ENCODE peak calls at places on chromosomes 2 and 18, in ten cellular contexts. G is hepatocyte; N is lung; Q is CD4-positive, alpha-beta T cell; U is IMR-90; T is neural progenitor cell; C is body of pancreas; X is GM12878; E is brain microvascular endothelial cell; S is A549. K is an unnamed sample.

GRCh38 chr2:3301001-3301400 is 76.6 kb downstream of the EIPR1 start:
- DNase-seq in U (peak), E (peak), Q (no peak), C (no peak), G (no peak), T (no peak), N (no peak), S (no peak), X (no peak), K (no peak)

GRCh38 chr2:112605926-112606325 is 21.5 kb downstream of the CHCHD5 start:
- DNase-seq in S (no peak), C (no peak), G (no peak), T (no peak), Q (no peak), E (no peak), N (no peak), U (no peak), X (no peak), K (no peak)

GRCh38 chr18:55494899-55495298 is 93.1 kb downstream of the TCF4 start:
- DNase-seq in S (no peak), U (peak), E (no peak), X (no peak), N (no peak), Q (no peak), T (no peak), G (no peak), C (no peak), K (no peak)

GRCh38 chr2:101653469-101653868 is 44.0 kb upstream of the MAP4K4 start:
- DNase-seq in G (no peak), S (no peak), N (no peak), U (no peak), C (no peak), X (no peak), T (no peak), Q (no peak), E (no peak), K (no peak)

GRCh38 chr2:46854260-46854659 is 61.3 kb downstream of the MCFD2 start:
- DNase-seq in X (no peak), C (no peak), Q (no peak), N (no peak), U (no peak), E (no peak), S (no peak), T (no peak), G (no peak), K (no peak)

GRCh38 chr18:25456284-25456683 is 104.3 kb upstream of the ZNF521 start:
- DNase-seq in T (no peak), E (no peak), G (no peak), C (no peak), X (no peak), N (no peak), Q (no peak), S (no peak), U (no peak), K (no peak)

GRCh38 chr2:157261199-157261782 is 3.8 kb downstream of the GALNT5 start:
- DNase-seq in X (no peak), U (peak), T (no peak), C (no peak), G (peak), N (peak), E (peak), S (peak), Q (no peak), K (peak)

GRCh38 chr2:3633089-3633981 is 24.7 kb upstream of the ALLC start:
- DNase-seq in X (no peak), T (no peak), N (no peak), U (peak), Q (no peak), G (no peak), E (no peak), C (no peak), S (no peak), K (peak)

GRCh38 chr2:173213181-173213580 is 137.5 kb downstream of the MAP3K20 start:
- DNase-seq in X (no peak), Q (no peak), G (no peak), T (no peak), C (no peak), N (no peak), S (no peak), E (no peak), U (no peak), K (no peak)

GRCh38 chr18:62606106-62606505 is 83.3 kb downstream of the ZCCHC2 start:
- DNase-seq in E (no peak), G (no peak), N (no peak), C (no peak), Q (no peak), U (peak), S (no peak), X (no peak), T (no peak), K (no peak)

GRCh38 chr2:53787255-53787910 is 539 bp downstream of the ERLEC1 start:
- DNase-seq in U (peak), T (no peak), S (peak), N (no peak), X (no peak), Q (no peak), E (peak), G (peak), C (no peak), K (peak)

GRCh38 chr18:62596145-62597005 is 73.5 kb downstream of the ZCCHC2 start:
- DNase-seq in X (no peak), Q (no peak), C (no peak), U (no peak), N (no peak), S (no peak), E (no peak), T (peak), G (peak), K (no peak)

GRCh38 chr2:216903470-216903869 is 43.6 kb upstream of the TNP1 start:
- DNase-seq in T (no peak), X (no peak), S (no peak), Q (no peak), N (no peak), C (no peak), E (no peak), G (no peak), U (no peak), K (no peak)

GRCh38 chr2:159073256-159073655 is 104.8 kb downstream of the TANC1 start:
- DNase-seq in C (no peak), Q (no peak), G (no peak), U (peak), X (no peak), T (no peak), E (peak), S (no peak), N (no peak), K (no peak)

GRCh38 chr2:240433973-240434727 is 1.3 kb upstream of the GPC1 start:
- DNase-seq in E (peak), Q (no peak), G (peak), U (peak), C (no peak), X (no peak), N (peak), S (peak), T (no peak), K (peak)

GRCh38 chr2:195613922-195614321 is 43.1 kb upstream of the SLC39A10 start:
- DNase-seq in E (peak), N (no peak), C (no peak), S (peak), G (peak), X (no peak), U (peak), Q (no peak), T (no peak), K (peak)

GRCh38 chr2:6896930-6897759 is 19.6 kb downstream of the RSAD2 start:
- DNase-seq in C (no peak), T (no peak), E (no peak), G (peak), N (no peak), U (peak), Q (no peak), S (peak), X (no peak), K (no peak)

GRCh38 chr2:98236935-98237334 is 109.3 kb upstream of the CNGA3 start:
- DNase-seq in Q (no peak), S (no peak), E (no peak), N (no peak), C (no peak), G (no peak), X (no peak), U (no peak), T (no peak), K (no peak)

GRCh38 chr18:70366174-70366573 is 77.3 kb downstream of the SOCS6 start:
- DNase-seq in X (no peak), U (no peak), E (no peak), N (no peak), C (no peak), G (no peak), Q (no peak), T (peak), S (no peak), K (no peak)

GRCh38 chr2:132911726-132912724 is 242.0 kb upstream of the LYPD1 start:
- DNase-seq in U (peak), Q (no peak), N (no peak), T (peak), C (no peak), X (no peak), S (peak), E (peak), G (peak), K (no peak)

GRCh38 chr2:85288244-85288725 is 39.5 kb downstream of the TGOLN2 start:
- DNase-seq in E (peak), X (no peak), U (peak), S (peak), C (no peak), N (no peak), G (peak), T (peak), Q (no peak), K (peak)

GRCh38 chr2:109218087-109218791 is 89.2 kb downstream of the SH3RF3 start:
- DNase-seq in G (no peak), U (peak), N (no peak), C (no peak), Q (no peak), T (no peak), X (peak), E (no peak), S (no peak), K (no peak)

GRCh38 chr2:43217228-43218220 is 8.9 kb downstream of the ZFP36L2 start:
- DNase-seq in S (no peak), Q (no peak), N (no peak), G (peak), U (no peak), T (peak), X (no peak), E (no peak), C (no peak), K (no peak)

GRCh38 chr2:167134381-167135072 is 246.2 kb downstream of the XIRP2 start:
- DNase-seq in U (peak), T (no peak), N (no peak), C (no peak), E (peak), S (peak), G (no peak), Q (no peak), X (no peak), K (peak)

GRCh38 chr2:20448246-20449046 is 1.6 kb downstream of the RHOB start:
- DNase-seq in X (no peak), S (peak), E (no peak), Q (no peak), U (peak), G (no peak), C (peak), N (no peak), T (peak), K (no peak)

DNA sequence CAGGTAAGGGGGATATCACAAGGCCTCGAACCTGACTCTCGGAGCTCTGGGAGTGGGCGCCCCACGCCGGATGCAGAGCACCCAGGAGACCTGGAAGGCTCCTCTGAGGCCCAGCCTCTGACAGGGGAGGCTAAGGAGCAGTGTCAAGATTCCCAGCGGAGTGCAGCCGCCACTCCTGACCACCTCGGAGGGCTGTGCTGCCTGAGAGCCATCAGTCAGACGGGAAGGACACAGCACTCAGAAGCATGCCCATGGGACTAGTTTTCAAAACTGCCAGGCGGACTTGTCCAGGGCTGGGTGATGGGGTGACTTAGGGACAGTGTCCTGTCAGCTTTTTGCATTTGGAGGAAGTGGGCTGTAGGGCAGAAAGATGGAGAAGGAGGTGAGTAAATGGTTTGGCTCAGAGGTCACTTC is 34.6 kb upstream of the B3GNT7 start:
- DNase-seq in X (no peak), U (no peak), C (no peak), S (no peak), T (no peak), E (no peak), N (no peak), G (no peak), Q (no peak), K (no peak)
- H3K27ac ChIP-seq in X (no peak), U (no peak), C (no peak), S (no peak), T (no peak), E (no peak), N (no peak), G (no peak), Q (no peak), K (no peak)

GRCh38 chr2:69491864-69492263 is 54.6 kb upstream of the NFU1 start:
- DNase-seq in E (no peak), N (no peak), T (no peak), Q (no peak), U (no peak), S (no peak), G (no peak), C (no peak), X (no peak), K (no peak)

GRCh38 chr2:69495008-69495407 is 57.8 kb upstream of the NFU1 start:
- DNase-seq in U (no peak), T (no peak), E (no peak), N (no peak), Q (no peak), S (no peak), X (no peak), G (no peak), C (no peak), K (no peak)

GRCh38 chr2:69494126-69494525 is 56.9 kb upstream of the NFU1 start:
- DNase-seq in X (no peak), E (no peak), U (no peak), S (no peak), C (no peak), Q (no peak), T (no peak), N (no peak), G (no peak), K (no peak)

GRCh38 chr2:69490486-69490885 is 53.3 kb upstream of the NFU1 start:
- DNase-seq in N (no peak), X (no peak), G (no peak), S (no peak), T (no peak), U (no peak), E (no peak), C (no peak), Q (no peak), K (no peak)

GRCh38 chr2:69493268-69493667 is 56.0 kb upstream of the NFU1 start:
- DNase-seq in G (no peak), T (peak), U (no peak), C (no peak), N (no peak), E (no peak), S (no peak), Q (no peak), X (no peak), K (no peak)
- TF ChIP-seq CTCF in G (no peak), T (no peak), U (no peak), C (no peak), N (no peak), E (no peak), S (no peak), Q (no peak), X (no peak), K (no peak)

DNA sequence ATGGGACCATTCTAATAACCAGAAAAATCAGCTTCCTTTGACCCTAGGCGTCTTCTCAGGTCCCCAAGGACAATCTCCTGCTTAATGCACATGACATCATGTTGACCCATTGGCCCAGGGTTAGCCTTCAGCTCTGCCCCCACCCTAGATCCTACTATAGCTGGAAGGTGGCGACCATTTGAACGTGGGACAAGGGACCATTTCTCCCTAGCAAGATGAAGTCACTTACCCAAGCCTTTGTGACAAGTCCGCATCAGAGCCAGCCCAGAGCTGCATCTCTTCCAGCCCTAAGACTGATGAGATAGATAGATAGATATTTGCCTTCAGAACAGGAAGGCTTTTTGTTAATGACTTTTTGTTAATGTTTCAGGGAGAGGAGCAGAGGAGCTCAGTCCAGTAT is 28.2 kb upstream of the TAF1B start:
- DNase-seq in S (no peak), X (no peak), T (no peak), N (no peak), G (no peak), C (no peak), Q (no peak), U (no peak), E (no peak), K (no peak)
- H3K27ac ChIP-seq in S (no peak), X (no peak), T (no peak), N (no peak), G (no peak), C (no peak), Q (no peak), U (no peak), E (no peak), K (no peak)

DNA sequence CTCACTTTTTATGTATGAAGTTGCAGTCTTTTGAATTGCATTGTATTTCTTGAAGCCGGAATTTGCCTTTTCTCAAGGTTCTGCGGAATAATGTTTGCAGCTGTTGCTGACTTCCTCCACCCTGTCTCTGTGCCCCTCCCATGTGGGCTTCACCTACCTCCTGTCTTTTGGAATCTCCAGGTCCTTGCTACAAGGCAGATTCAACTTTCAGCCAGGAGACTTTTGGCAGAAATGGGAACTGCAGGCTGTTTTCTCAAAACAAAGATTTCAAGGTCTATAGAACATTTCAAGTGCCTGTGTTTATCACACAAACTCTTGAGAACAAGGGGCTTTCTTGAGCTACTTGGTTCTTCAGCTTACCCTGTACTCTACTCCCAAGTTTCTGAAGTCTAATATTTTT is 25.6 kb downstream of the ZNF236 start:
- DNase-seq in S (peak), T (peak), U (no peak), Q (no peak), C (no peak), N (no peak), G (no peak), E (no peak), X (no peak), K (no peak)
- TF ChIP-seq CTCF in S (no peak), T (peak), U (no peak), Q (no peak), C (no peak), N (no peak), G (peak), E (peak), X (no peak), K (peak)

DNA sequence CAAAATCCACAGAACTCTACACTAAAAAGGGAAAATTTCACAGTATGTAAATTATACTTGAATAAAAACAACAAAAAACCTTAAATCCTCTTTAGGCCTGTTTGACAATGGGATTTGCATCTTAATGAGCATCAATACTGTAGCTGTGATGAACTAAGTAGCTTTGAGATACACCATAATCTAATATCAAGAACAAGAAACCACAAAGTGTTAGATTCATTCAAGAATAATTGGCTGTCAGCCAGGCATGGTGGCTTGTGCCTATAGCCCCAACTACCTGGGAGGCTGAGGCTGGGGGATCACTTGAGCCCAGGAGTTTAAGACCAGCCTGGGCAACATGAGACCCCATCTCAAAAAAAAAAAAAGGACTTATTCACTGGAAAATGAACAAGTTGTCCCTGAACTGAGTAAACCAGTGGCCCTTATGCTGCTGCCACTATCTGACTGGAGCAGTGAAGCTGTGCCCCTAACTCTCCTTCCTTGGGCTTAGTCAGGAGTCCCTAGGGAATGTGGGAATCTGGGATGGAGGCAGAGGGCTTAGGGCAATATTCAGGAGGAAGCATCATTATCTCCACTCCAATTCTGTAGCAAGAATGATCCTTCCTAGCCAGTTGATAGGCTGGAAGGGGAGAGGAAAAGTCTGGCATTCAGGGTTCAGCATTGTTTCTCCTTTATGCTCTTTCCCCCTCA is 88.5 kb downstream of the PRKCE start:
- DNase-seq in C (no peak), G (no peak), N (no peak), E (no peak), U (no peak), X (no peak), T (peak), S (no peak), Q (no peak), K (no peak)
- H3K27ac ChIP-seq in C (no peak), G (no peak), N (no peak), E (no peak), U (no peak), X (no peak), T (no peak), S (no peak), Q (no peak), K (no peak)

K was measured in RWPE1.